ENCODE peak calls at places on chromosomes 4 and X, in five cellular contexts. X is EL, I is hypothalamus, A is spleen, M is GDM1. W is an unnamed sample.

GRCh38 chrX:130726661-130727060 is 176.3 kb downstream of the ENOX2 start:
- DNase-seq in X (peak), I (no peak), A (no peak), M (no peak), W (peak)

GRCh38 chrX:107154787-107155620 is 36.4 kb upstream of the RBM41 start:
- DNase-seq in X (peak), I (no peak), A (peak), M (no peak), W (peak)

GRCh38 chr4:187840814-187841213 is 154.8 kb upstream of the ZFP42 start:
- DNase-seq in X (peak), I (no peak), A (no peak), M (no peak), W (peak)

GRCh38 chr4:102503301-102503746 is 2.2 kb downstream of the NFKB1 start:
- DNase-seq in X (no peak), I (no peak), A (no peak), M (no peak), W (no peak)

GRCh38 chrX:64152857-64153256 is 52.7 kb downstream of the AMER1 start:
- DNase-seq in X (no peak), I (no peak), A (no peak), M (no peak), W (no peak)

GRCh38 chrX:5730561-5730960 is 498.1 kb downstream of the NLGN4X start:
- DNase-seq in X (no peak), I (no peak), A (no peak), M (no peak), W (peak)

GRCh38 chr4:11286533-11286932 is 142.2 kb downstream of the HS3ST1 start:
- DNase-seq in X (no peak), I (no peak), A (no peak), M (no peak), W (no peak)

GRCh38 chrX:100625985-100626491 is 10.6 kb downstream of the TSPAN6 start:
- DNase-seq in X (no peak), I (no peak), A (no peak), M (peak), W (no peak)

GRCh38 chr4:3307891-3308575 is 15.2 kb downstream of the RGS12 start:
- DNase-seq in X (no peak), I (no peak), A (peak), M (no peak), W (no peak)

GRCh38 chr4:140236649-140237160 is 82.7 kb upstream of the MAML3 start:
- DNase-seq in X (no peak), I (no peak), A (no peak), M (no peak), W (no peak)

GRCh38 chr4:76420901-76421581 is at the start of gene CCDC158:
- DNase-seq in X (peak), I (no peak), A (peak), M (no peak), W (no peak)

GRCh38 chr4:87912164-87913004 is 63.1 kb upstream of the SPP1 start:
- DNase-seq in X (no peak), I (no peak), A (no peak), M (no peak), W (no peak)

GRCh38 chr4:121308328-121308663 is 72.5 kb downstream of the QRFPR start:
- DNase-seq in X (peak), I (no peak), A (no peak), M (no peak), W (peak)

GRCh38 chrX:48695524-48695875 is 1.0 kb upstream of the SUV39H1 start:
- DNase-seq in X (peak), I (peak), A (peak), M (no peak), W (peak)

GRCh38 chr4:109631709-109632108 is 71.5 kb downstream of the CASP6 start:
- DNase-seq in X (no peak), I (no peak), A (no peak), M (no peak), W (no peak)

GRCh38 chr4:86816463-86817107 is 32.6 kb downstream of the SLC10A6 start:
- DNase-seq in X (no peak), I (no peak), A (no peak), M (no peak), W (no peak)

GRCh38 chrX:104113237-104113965 is 1.1 kb downstream of the ZCCHC18 start:
- DNase-seq in X (peak), I (peak), A (peak), M (peak), W (peak)

GRCh38 chr4:56764775-56765174 is 56.7 kb downstream of the SPINK2 start:
- DNase-seq in X (peak), I (no peak), A (no peak), M (no peak), W (no peak)

GRCh38 chrX:57044226-57044625 is 48.9 kb upstream of the SPIN3 start:
- DNase-seq in X (peak), I (no peak), A (no peak), M (no peak), W (peak)

GRCh38 chr4:142846729-142847606 is 867 bp upstream of the INPP4B start:
- DNase-seq in X (no peak), I (no peak), A (peak), M (no peak), W (peak)

GRCh38 chr4:143372093-143372915 is 35.6 kb downstream of the GAB1 start:
- DNase-seq in X (no peak), I (no peak), A (no peak), M (no peak), W (no peak)

GRCh38 chr4:28462766-28463165 is 1602.1 kb downstream of the STIM2 start:
- DNase-seq in X (no peak), I (no peak), A (no peak), M (no peak), W (no peak)

GRCh38 chrX:21990812-21991211 is 41.3 kb upstream of the PHEX start:
- DNase-seq in X (no peak), I (no peak), A (no peak), M (no peak), W (no peak)